ENCODE peak calls at places on chromosome 15, in five cellular contexts. E, Q, G, Y and F are unnamed samples.

GRCh38 chr15:47405768-47406167 is 311.5 kb upstream of the SEMA6D start:
- ATAC-seq in E (no peak), Q (no peak), G (no peak), Y (no peak), F (no peak)

GRCh38 chr15:88334436-88334835 is 77.9 kb upstream of the NTRK3 start:
- ATAC-seq in E (no peak), Q (no peak), G (no peak), Y (no peak), F (no peak)

GRCh38 chr15:61101543-61101942 is 127.6 kb downstream of the RORA start:
- ATAC-seq in E (no peak), Q (no peak), G (no peak), Y (no peak), F (no peak)

GRCh38 chr15:25691544-25692430 is 171.3 kb downstream of the ATP10A start:
- ATAC-seq in E (peak; percentile 10), Q (no peak), G (peak; percentile 32), Y (no peak), F (no peak)

GRCh38 chr15:90419738-90420487 is 31.9 kb downstream of the IQGAP1 start:
- ATAC-seq in E (peak; percentile 59), Q (peak; percentile 66), G (peak; percentile 44), Y (peak; percentile 92), F (peak; percentile 97)

GRCh38 chr15:48393650-48394049 is 62.4 kb downstream of the DUT start:
- ATAC-seq in E (peak; percentile 35), Q (no peak), G (peak; percentile 40), Y (no peak), F (no peak)

GRCh38 chr15:63986751-63987341 is 59.4 kb downstream of the DAPK2 start:
- ATAC-seq in E (no peak), Q (no peak), G (no peak), Y (peak; percentile 6), F (peak; percentile 85)

GRCh38 chr15:92051726-92052125 is 198.2 kb downstream of the SLCO3A1 start:
- ATAC-seq in E (no peak), Q (no peak), G (no peak), Y (no peak), F (no peak)

GRCh38 chr15:43923553-43923952 is 96.8 kb downstream of the WDR76 start:
- ATAC-seq in E (no peak), Q (no peak), G (peak; percentile 48), Y (no peak), F (no peak)

GRCh38 chr15:78389356-78389755 is 48.7 kb upstream of the IREB2 start:
- ATAC-seq in E (no peak), Q (no peak), G (no peak), Y (no peak), F (no peak)

GRCh38 chr15:80523746-80524145 is 119.6 kb downstream of the ARNT2 start:
- ATAC-seq in E (no peak), Q (no peak), G (no peak), Y (no peak), F (no peak)

GRCh38 chr15:78171864-78172472 is 22.8 kb downstream of the IDH3A start:
- ATAC-seq in E (no peak), Q (no peak), G (peak; percentile 4), Y (no peak), F (no peak)

GRCh38 chr15:101615414-101615985 is 36.7 kb downstream of the TM2D3 start:
- ATAC-seq in E (peak; percentile 15), Q (no peak), G (peak; percentile 55), Y (no peak), F (no peak)

GRCh38 chr15:75065851-75066509 is 42.6 kb downstream of the PPCDC start:
- ATAC-seq in E (peak; percentile 31), Q (no peak), G (peak; percentile 62), Y (no peak), F (no peak)

GRCh38 chr15:89070197-89071124 is 17.8 kb upstream of the ABHD2 start:
- ATAC-seq in E (peak; percentile 81), Q (no peak), G (peak; percentile 36), Y (no peak), F (no peak)

GRCh38 chr15:58063612-58064011 is 1.9 kb downstream of the ALDH1A2 start:
- ATAC-seq in E (no peak), Q (no peak), G (no peak), Y (no peak), F (no peak)

GRCh38 chr15:100241572-100242479 is 99.9 kb downstream of the ADAMTS17 start:
- ATAC-seq in E (no peak), Q (no peak), G (peak; percentile 48), Y (peak; percentile 80), F (no peak)

GRCh38 chr15:91974321-91974720 is 120.8 kb downstream of the SLCO3A1 start:
- ATAC-seq in E (peak; percentile 66), Q (no peak), G (no peak), Y (peak; percentile 89), F (peak; percentile 45)

GRCh38 chr15:98800437-98801233 is 152.3 kb downstream of the IGF1R start:
- ATAC-seq in E (peak; percentile 85), Q (no peak), G (peak; percentile 86), Y (peak; percentile 82), F (no peak)

GRCh38 chr15:55319537-55320325 is 709 bp downstream of the PIGB start:
- ATAC-seq in E (peak; percentile 63), Q (no peak), G (no peak), Y (no peak), F (peak; percentile 50)

GRCh38 chr15:45148076-45149059 is 18.6 kb downstream of the DUOX1 start:
- ATAC-seq in E (no peak), Q (no peak), G (no peak), Y (peak; percentile 54), F (no peak)

GRCh38 chr15:69531302-69532027 is 78.8 kb downstream of the RPLP1 start:
- ATAC-seq in E (no peak), Q (no peak), G (no peak), Y (no peak), F (no peak)

GRCh38 chr15:85593809-85594441 is 200.8 kb downstream of the KLHL25 start:
- ATAC-seq in E (no peak), Q (no peak), G (no peak), Y (no peak), F (no peak)